ENCODE peak calls at places on chromosomes 6 and 20, in nine cellular contexts. O, M, Y, X, G, Z, I, K and T are unnamed samples.

GRCh38 chr6:37653933-37654565 is 43.6 kb downstream of the MDGA1 start:
- DNase-seq in O (peak; percentile 81), M (peak; percentile 49), Y (no peak), X (no peak), G (peak; percentile 88), Z (peak; percentile 67), I (no peak), K (no peak), T (no peak)

GRCh38 chr6:63537126-63537958 is 34.9 kb upstream of the LOC128125822 start:
- DNase-seq in O (no peak), M (no peak), Y (no peak), X (no peak), G (no peak), Z (peak; percentile 76), I (no peak), K (no peak), T (no peak)

GRCh38 chr6:157982297-157982579 is 575 bp downstream of the SYNJ2 start:
- DNase-seq in O (peak; percentile 76), M (peak; percentile 68), Y (no peak), X (no peak), G (no peak), Z (peak; percentile 24), I (no peak), K (no peak), T (peak; percentile 73)

GRCh38 chr6:142945446-142946180 is 637 bp upstream of the HIVEP2 start:
- DNase-seq in O (peak; percentile 75), M (peak; percentile 63), Y (no peak), X (peak; percentile 92), G (peak; percentile 53), Z (peak; percentile 59), I (no peak), K (peak; percentile 83), T (no peak)

GRCh38 chr20:9353916-9354276 is 160.5 kb upstream of the LAMP5 start:
- DNase-seq in O (no peak), M (no peak), Y (no peak), X (no peak), G (no peak), Z (no peak), I (no peak), K (no peak), T (no peak)

GRCh38 chr20:1005452-1006027 is 3.4 kb upstream of the RSPO4 start:
- DNase-seq in O (peak; percentile 57), M (peak; percentile 43), Y (no peak), X (no peak), G (peak; percentile 68), Z (peak; percentile 66), I (no peak), K (no peak), T (peak; percentile 24)

GRCh38 chr6:138593100-138593877 is 94.0 kb upstream of the NHSL1 start:
- DNase-seq in O (no peak), M (peak; percentile 45), Y (no peak), X (no peak), G (no peak), Z (peak; percentile 79), I (peak; percentile 70), K (no peak), T (peak; percentile 73)

GRCh38 chr20:43731927-43732326 is 5.1 kb upstream of the GTSF1L start:
- DNase-seq in O (no peak), M (no peak), Y (no peak), X (no peak), G (no peak), Z (no peak), I (no peak), K (no peak), T (no peak)

GRCh38 chr20:44776977-44777376 is 31.3 kb downstream of the KCNK15 start:
- DNase-seq in O (peak; percentile 67), M (no peak), Y (no peak), X (no peak), G (peak; percentile 24), Z (peak; percentile 18), I (no peak), K (no peak), T (no peak)

GRCh38 chr20:3276400-3277015 is 37.5 kb upstream of the SLC4A11 start:
- DNase-seq in O (no peak), M (no peak), Y (no peak), X (no peak), G (no peak), Z (peak; percentile 66), I (no peak), K (no peak), T (no peak)

GRCh38 chr6:52286798-52287432 is 2.4 kb upstream of the MCM3 start:
- DNase-seq in O (peak; percentile 64), M (peak; percentile 82), Y (peak; percentile 42), X (no peak), G (peak; percentile 42), Z (peak; percentile 73), I (peak; percentile 85), K (no peak), T (peak; percentile 76)

GRCh38 chr6:32604434-32604877 is 14.8 kb upstream of the HLA-DRB1 start:
- DNase-seq in O (no peak), M (no peak), Y (no peak), X (no peak), G (no peak), Z (no peak), I (no peak), K (no peak), T (no peak)

GRCh38 chr20:19056909-19057308 is 155.5 kb upstream of the SLC24A3 start:
- DNase-seq in O (peak; percentile 54), M (no peak), Y (no peak), X (peak; percentile 55), G (no peak), Z (no peak), I (no peak), K (no peak), T (no peak)

GRCh38 chr6:135921176-135921575 is 69.7 kb downstream of the PDE7B start:
- DNase-seq in O (no peak), M (no peak), Y (no peak), X (no peak), G (no peak), Z (no peak), I (no peak), K (no peak), T (no peak)

GRCh38 chr6:81002126-81002525 is 750.4 kb downstream of the TENT5A start:
- DNase-seq in O (no peak), M (no peak), Y (no peak), X (no peak), G (no peak), Z (no peak), I (no peak), K (no peak), T (no peak)

GRCh38 chr6:134046054-134046453 is 6.4 kb downstream of the SLC2A12 start:
- DNase-seq in O (no peak), M (no peak), Y (no peak), X (no peak), G (no peak), Z (no peak), I (no peak), K (no peak), T (no peak)

GRCh38 chr20:35741892-35742740 is at the start of gene RBM39:
- DNase-seq in O (peak; percentile 98), M (peak; percentile 100), Y (peak; percentile 99), X (peak; percentile 100), G (peak; percentile 92), Z (peak; percentile 100), I (peak; percentile 100), K (peak; percentile 99), T (peak; percentile 100)

GRCh38 chr6:54194067-54194466 is 82.8 kb downstream of the MLIP start:
- DNase-seq in O (no peak), M (no peak), Y (no peak), X (no peak), G (no peak), Z (no peak), I (no peak), K (no peak), T (no peak)
- TF ChIP-seq EP300 in O (no peak), M (no peak), Y (no peak), X (no peak), G (no peak), Z (no peak), I (no peak), K (no peak), T (no peak)

DNA sequence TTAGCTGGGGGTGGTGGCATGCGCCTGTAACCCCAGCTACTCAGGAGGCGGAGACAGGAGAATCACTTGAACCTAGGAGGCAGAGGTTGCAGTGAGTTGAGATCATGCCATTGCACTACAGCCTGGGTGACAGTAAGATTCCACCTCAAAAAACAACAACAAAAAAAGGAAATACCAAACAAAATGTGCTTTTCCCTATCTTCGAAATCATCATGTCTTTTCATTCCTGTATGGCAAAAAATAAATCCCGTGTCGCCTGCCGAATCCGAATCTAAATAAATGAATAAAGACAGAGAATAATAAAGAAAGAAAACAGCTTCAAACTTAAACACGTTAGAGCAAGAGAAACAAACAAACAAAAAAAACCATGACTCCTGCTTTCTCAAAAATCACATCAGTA is 11.8 kb downstream of the B4GALT5 start:
- DNase-seq in O (no peak), M (no peak), Y (no peak), X (no peak), G (no peak), Z (no peak), I (no peak), K (no peak), T (no peak)
- H3K4me1 ChIP-seq in O (peaks cover 3% of the 10 kb centered on the region), M (peaks cover 21% of the 10 kb centered on the region), Y (peaks cover 15% of the 10 kb centered on the region), X (peaks cover 57% of the 10 kb centered on the region), G (peaks cover 11% of the 10 kb centered on the region), Z (peaks cover 93% of the 10 kb centered on the region), I (no peaks in the 10 kb centered on the region), K (peaks cover 41% of the 10 kb centered on the region), T (no peaks in the 10 kb centered on the region)

DNA sequence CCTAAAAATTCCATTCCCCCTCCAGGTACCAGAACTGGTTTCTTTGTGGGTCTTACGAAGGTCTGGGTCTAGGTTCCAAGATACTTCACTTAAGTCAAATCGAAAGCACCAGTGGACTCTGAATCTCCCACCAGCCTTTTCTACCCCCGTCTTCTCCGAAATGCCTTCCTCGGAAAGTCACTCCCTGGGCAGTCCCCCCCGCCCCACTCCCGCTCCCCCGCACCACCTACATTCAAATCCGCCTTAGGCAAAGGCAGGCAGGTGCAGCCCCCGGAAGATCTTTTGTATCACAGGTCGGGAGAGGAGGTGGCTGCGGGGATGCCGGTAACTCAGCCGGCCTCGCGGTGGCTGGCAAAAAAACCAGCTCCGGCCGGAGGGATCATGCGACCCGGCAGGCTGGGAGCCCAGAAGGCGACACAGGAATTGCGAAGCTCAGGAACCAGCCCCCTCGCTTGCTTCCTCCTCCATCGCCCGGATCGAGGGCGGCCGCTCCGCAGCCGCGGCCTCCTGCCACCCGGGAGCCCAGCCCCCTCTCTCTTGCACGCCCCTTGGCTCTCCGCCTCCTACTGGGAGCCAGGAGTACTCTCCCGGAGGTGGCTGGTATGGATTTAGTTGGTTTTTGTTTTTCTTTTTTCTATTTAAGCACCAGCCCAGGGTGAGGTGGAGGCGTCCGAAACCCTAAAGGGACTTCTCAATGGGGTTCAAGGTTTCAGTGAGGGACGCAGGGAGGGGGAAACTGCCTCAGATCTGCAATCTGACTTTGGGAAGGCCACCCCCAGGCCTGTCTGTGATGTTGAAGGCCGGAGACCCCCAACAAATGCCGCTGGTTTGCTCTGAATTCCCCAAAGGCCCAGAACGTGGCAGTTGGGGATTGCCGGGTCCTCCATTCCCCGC is at the start of gene BCL2L1:
- DNase-seq in O (peak; percentile 80), M (peak; percentile 85), Y (peak; percentile 80), X (peak; percentile 95), G (peak; percentile 72), Z (peak; percentile 88), I (peak; percentile 77), K (peak; percentile 93), T (peak; percentile 94)
- TF ChIP-seq POLR2A in O (peak; percentile 64), M (peak; percentile 74), Y (no peak), X (peak; percentile 53), G (peak; percentile 63), Z (peak; percentile 45), I (peak; percentile 75), K (peak; percentile 67), T (peak; percentile 30)

DNA sequence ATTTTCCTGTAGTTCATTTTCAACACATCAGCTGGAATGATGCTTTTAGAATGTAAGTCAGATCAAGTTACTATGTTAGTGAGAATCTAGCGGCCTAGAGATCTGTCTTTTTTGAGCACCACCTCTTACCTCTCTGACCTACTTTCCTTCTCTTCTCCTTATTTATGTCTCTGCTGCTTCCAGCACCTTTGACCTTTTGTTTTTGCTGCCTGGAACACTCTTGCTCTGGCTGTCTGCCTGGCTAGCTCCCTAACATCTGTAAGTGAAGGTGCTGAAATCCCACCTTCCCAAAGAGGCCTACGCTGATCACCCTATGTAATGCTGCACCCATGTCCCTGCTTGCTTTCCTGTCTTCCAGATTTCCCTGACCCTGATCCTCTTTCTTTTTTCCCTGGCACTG is 87.8 kb downstream of the RFPL4B start:
- DNase-seq in O (no peak), M (no peak), Y (no peak), X (no peak), G (no peak), Z (no peak), I (no peak), K (no peak), T (no peak)
- TF ChIP-seq EP300 in O (no peak), M (no peak), Y (no peak), X (no peak), G (no peak), Z (no peak), I (no peak), K (no peak), T (no peak)